ENCODE peak calls at places on chromosomes 3 and 15, in seven cellular contexts. Q is GM12878, D is HCT116, Z is SK-N-SH, J is K562, S is H1, R is HepG2. M is an unnamed sample.

GRCh38 chr15:55250392-55250791 is 39.2 kb downstream of the RAB27A start:
- DNase-seq in Z (no peak), S (no peak), J (no peak), Q (no peak), D (no peak), R (peak), M (no peak)

GRCh38 chr3:129624347-129625070 is 18.0 kb upstream of the PLXND1 start:
- DNase-seq in S (no peak), J (no peak), Z (no peak), Q (no peak), D (no peak), R (no peak), M (no peak)

GRCh38 chr15:29435811-29436210 is 166.2 kb upstream of the NSMCE3 start:
- DNase-seq in S (no peak), Z (no peak), R (no peak), D (no peak), J (no peak), Q (no peak), M (no peak)

GRCh38 chr3:46854543-46854942 is 8.7 kb downstream of the MYL3 start:
- DNase-seq in Q (no peak), R (no peak), S (no peak), J (no peak), Z (no peak), D (no peak), M (no peak)

GRCh38 chr3:38118421-38119247 is 18.3 kb downstream of the ACAA1 start:
- DNase-seq in D (no peak), J (no peak), S (no peak), Q (no peak), Z (no peak), R (no peak), M (no peak)

GRCh38 chr15:82952156-82953081 is at the start of gene HOMER2:
- DNase-seq in D (no peak), Q (no peak), Z (peak), J (no peak), S (peak), R (peak), M (peak)

GRCh38 chr15:57135800-57136199 is 217.4 kb downstream of the TCF12 start:
- DNase-seq in Z (no peak), Q (no peak), D (no peak), R (no peak), S (no peak), J (no peak), M (no peak)

GRCh38 chr3:12748477-12748876 is 10.6 kb downstream of the TMEM40 start:
- DNase-seq in Q (no peak), J (no peak), Z (no peak), R (no peak), D (no peak), S (no peak), M (no peak)

GRCh38 chr3:64686446-64686908 is 1.3 kb downstream of the ADAMTS9 start:
- DNase-seq in Z (peak), J (peak), R (peak), Q (no peak), S (no peak), D (no peak), M (no peak)
- TF ChIP-seq JUND in Z (no peak), J (no peak), R (no peak), Q (no peak), S (no peak), D (no peak), M (no peak)

GRCh38 chr15:59999064-59999377 is 5.1 kb upstream of the FOXB1 start:
- DNase-seq in R (no peak), D (no peak), Q (no peak), Z (peak), J (no peak), S (peak), M (no peak)

GRCh38 chr15:59999558-60000112 is 4.5 kb upstream of the FOXB1 start:
- DNase-seq in Z (peak), S (peak), R (no peak), Q (no peak), D (no peak), J (no peak), M (no peak)

GRCh38 chr15:60000113-60000823 is 3.8 kb upstream of the FOXB1 start:
- DNase-seq in Q (no peak), Z (peak), R (no peak), J (no peak), S (peak), D (no peak), M (no peak)

GRCh38 chr15:59997070-59997701 is 6.9 kb upstream of the FOXB1 start:
- DNase-seq in J (peak), R (no peak), S (peak), D (no peak), Q (no peak), Z (peak), M (no peak)

GRCh38 chr15:59998256-59999063 is 5.7 kb upstream of the FOXB1 start:
- DNase-seq in J (no peak), D (no peak), R (no peak), Z (peak), Q (no peak), S (no peak), M (no peak)
- TF ChIP-seq JUND in J (no peak), D (no peak), R (no peak), Z (no peak), Q (no peak), S (no peak), M (no peak)

GRCh38 chr3:56408761-56409196 is 59.5 kb downstream of the ERC2 start:
- DNase-seq in R (no peak), Z (no peak), S (no peak), J (peak), Q (no peak), D (no peak), M (no peak)

GRCh38 chr3:56415672-56416071 is 52.6 kb downstream of the ERC2 start:
- DNase-seq in J (no peak), D (no peak), R (no peak), S (no peak), Z (no peak), Q (no peak), M (no peak)

GRCh38 chr3:56413911-56414310 is 54.4 kb downstream of the ERC2 start:
- DNase-seq in S (no peak), R (no peak), D (no peak), Q (no peak), Z (no peak), J (no peak), M (no peak)

GRCh38 chr3:56411147-56411546 is 57.1 kb downstream of the ERC2 start:
- DNase-seq in D (no peak), R (no peak), Q (no peak), J (no peak), S (no peak), Z (no peak), M (no peak)

DNA sequence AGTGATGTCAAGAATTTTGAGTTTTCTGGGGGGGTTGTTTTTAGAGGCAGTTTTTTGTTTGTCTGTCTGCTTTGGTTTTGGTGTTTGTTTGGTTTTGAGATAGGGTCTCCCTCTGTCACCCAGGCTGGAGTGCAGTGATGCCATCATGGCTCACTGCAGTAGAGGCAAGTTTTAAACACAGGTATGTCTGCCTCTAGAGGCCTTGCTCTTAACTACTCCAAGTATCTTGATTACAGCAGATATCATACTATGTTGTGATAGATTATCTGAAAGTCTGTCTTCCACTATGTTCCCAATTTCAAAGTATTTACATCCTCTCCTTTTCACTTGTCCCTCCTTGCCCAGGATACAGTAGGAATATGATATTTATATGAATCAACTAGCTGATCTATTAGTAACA is 57.7 kb downstream of the ERC2 start:
- DNase-seq in R (no peak), Q (no peak), S (no peak), J (no peak), D (no peak), Z (no peak), M (no peak)
- TF ChIP-seq JUND in R (no peak), Q (no peak), S (no peak), J (no peak), D (no peak), Z (no peak), M (no peak)

GRCh38 chr15:100879461-100880138 is at the start of gene ALDH1A3:
- DNase-seq in R (no peak), J (no peak), D (peak), Q (no peak), Z (peak), S (no peak), M (peak)
- TF ChIP-seq JUND in R (no peak), J (no peak), D (no peak), Q (no peak), Z (no peak), S (no peak), M (no peak)

GRCh38 chr3:173785004-173785403 is 387.5 kb downstream of the NLGN1 start:
- DNase-seq in Q (no peak), Z (peak), D (no peak), J (no peak), R (no peak), S (no peak), M (peak)
- TF ChIP-seq JUND in Q (no peak), Z (no peak), D (no peak), J (no peak), R (no peak), S (no peak), M (no peak)

GRCh38 chr15:31297880-31298456 is 28.7 kb upstream of the KLF13 start:
- DNase-seq in Q (no peak), J (peak), R (no peak), S (peak), D (no peak), Z (no peak), M (no peak)

GRCh38 chr15:31295660-31296059 is 31.0 kb upstream of the KLF13 start:
- DNase-seq in D (no peak), Q (no peak), Z (peak), J (no peak), R (no peak), S (peak), M (no peak)

GRCh38 chr15:31298707-31299172 is 27.9 kb upstream of the KLF13 start:
- DNase-seq in Q (no peak), J (peak), R (no peak), S (peak), D (no peak), Z (no peak), M (no peak)

GRCh38 chr15:31297221-31297879 is 29.3 kb upstream of the KLF13 start:
- DNase-seq in S (peak), Z (no peak), J (no peak), D (no peak), R (no peak), Q (no peak), M (no peak)

DNA sequence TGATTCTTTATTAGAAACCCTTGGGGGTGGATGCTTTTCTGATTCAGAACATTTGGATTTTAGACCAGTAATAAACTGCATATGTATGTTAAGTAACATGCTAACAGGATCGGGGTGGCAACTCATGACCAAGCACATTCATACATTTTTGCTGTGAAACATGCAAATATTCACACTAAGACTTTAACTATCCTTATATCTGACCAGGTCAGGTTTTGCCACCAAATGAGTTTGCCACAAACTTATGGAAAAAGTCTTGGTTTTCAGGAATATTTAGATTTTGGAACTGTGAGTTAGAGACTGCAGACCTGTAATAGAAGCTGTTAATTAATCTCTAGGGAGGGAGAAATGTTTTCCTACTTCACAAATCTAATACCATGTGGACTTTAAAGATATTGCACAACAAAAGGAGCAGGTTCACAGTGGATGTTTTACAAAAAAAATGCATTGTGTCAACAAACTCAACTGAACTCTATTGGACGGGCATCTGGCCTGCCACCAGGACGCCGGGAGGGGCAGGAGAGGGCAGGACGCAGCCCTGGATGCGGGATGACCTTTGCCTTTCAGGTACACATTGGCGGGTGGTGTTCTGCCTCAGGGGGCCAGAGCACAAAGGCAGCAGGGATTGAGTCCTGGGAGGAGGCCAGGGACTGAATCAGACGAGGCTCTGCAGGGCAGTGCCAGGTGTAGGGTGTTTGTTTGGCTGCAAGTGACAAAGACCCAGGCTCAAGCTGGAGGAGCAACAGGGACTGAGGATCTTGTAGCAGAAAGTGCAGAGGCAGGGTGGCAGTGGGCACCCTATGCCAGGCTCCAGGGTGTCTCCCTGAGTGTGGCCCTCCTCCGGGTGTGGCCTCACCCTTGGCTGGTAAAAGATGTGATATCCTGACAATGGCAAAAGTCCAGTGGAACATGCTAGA is 30.1 kb upstream of the KLF13 start:
- DNase-seq in Q (no peak), Z (peak), S (no peak), R (peak), D (no peak), J (no peak), M (no peak)
- TF ChIP-seq JUND in Q (no peak), Z (no peak), S (no peak), R (peak), D (no peak), J (no peak), M (no peak)

GRCh38 chr3:58681863-58682262 is 15.3 kb upstream of the FAM3D start:
- DNase-seq in Q (no peak), Z (no peak), J (no peak), S (no peak), R (no peak), D (no peak), M (no peak)

GRCh38 chr3:58680896-58681525 is 14.4 kb upstream of the FAM3D start:
- DNase-seq in R (no peak), Z (no peak), J (no peak), S (no peak), Q (no peak), D (no peak), M (no peak)

GRCh38 chr3:58685641-58686040 is 19.1 kb upstream of the FAM3D start:
- DNase-seq in J (no peak), Z (no peak), R (no peak), D (no peak), Q (no peak), S (no peak), M (no peak)

GRCh38 chr3:58679974-58680656 is 13.5 kb upstream of the FAM3D start:
- DNase-seq in J (no peak), Q (no peak), D (no peak), Z (no peak), R (no peak), S (no peak), M (no peak)

DNA sequence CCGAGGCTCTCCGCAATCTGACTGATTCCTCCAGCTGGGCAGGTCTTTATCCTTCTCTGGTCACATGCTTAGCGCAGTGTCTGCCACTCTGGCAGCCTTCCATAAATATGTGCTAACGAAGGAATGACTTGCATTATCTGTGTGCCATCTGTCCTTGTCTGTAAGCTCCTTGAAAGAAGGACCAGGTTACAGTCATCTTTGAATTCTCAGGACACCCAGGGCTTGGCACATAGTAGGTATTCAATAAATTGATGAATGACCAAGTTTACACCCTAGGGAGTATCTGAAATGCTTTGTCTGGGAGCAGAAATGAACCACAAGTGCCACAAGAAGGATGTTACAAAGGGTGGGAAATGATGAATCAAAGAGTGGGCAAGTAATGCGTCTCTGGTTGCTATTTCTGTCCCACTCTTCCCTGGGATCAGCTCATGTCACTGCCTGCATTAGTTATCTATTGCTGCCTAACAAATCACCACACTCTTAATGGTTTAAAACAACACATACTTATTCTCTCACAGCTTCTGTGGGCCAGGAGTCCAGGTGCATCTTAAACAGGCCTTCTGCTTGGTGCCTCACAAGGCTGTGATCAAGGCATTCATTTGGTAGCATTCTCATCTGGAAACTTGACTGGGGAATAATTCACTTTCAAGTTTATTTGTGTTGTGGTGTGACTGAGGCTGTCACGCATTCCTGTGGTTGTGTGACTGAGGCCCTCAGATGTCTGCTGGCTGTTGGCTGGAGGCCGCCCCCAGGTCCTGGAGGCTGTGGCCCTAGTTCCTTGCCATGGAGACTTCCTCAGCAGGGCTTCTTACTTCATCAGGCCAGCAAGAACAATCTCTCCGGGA is 16.6 kb upstream of the FAM3D start:
- DNase-seq in J (no peak), Z (no peak), S (no peak), D (peak), Q (peak), R (no peak), M (no peak)
- TF ChIP-seq JUND in J (no peak), Z (no peak), S (no peak), D (no peak), Q (no peak), R (no peak), M (no peak)

DNA sequence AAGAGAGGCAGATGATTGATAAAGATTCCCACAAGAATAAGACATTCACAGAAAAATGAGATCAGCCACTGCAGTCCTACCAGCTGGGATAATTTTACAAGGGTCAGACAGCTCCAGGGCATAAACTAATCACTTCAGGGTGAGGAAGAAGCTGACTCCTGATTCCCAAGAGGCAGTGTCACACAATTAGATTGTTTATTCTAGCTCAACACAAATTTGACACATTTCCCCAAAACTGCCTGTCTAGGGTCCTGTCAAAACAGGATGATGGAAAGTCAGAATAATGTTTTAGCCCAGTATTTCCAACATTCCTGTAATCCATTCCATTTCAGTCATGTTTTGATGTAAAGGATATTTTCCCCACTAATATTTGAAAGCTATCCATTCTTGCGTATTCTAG is 110.8 kb downstream of the TNIK start:
- DNase-seq in Q (no peak), J (no peak), Z (no peak), R (no peak), S (no peak), D (no peak), M (no peak)
- TF ChIP-seq JUND in Q (no peak), J (no peak), Z (no peak), R (no peak), S (no peak), D (no peak), M (no peak)

DNA sequence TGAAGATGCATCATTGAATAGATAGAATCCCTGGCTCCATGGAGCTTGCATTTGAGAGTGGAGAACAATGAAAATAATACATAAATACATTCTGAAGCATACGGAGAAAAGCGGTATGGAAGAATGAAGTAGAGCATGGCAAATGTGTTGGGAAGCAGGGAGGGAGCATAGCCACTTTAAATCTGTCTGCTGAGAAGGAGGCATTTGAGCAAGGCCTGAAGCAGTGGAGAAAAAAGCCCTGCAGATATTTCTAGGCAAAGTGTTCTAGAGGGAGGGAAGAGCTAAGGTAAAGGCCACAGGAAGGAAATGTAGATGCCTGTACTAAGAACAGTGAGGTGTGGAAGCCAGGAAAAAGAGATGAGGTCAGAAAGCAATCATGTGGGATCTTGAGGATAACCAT is 484.8 kb downstream of the CNTN3 start:
- DNase-seq in R (no peak), Z (no peak), D (no peak), Q (no peak), J (no peak), S (no peak), M (no peak)
- TF ChIP-seq JUND in R (no peak), Z (no peak), D (no peak), Q (no peak), J (no peak), S (no peak), M (no peak)

GRCh38 chr15:94229591-94230365 is 1.6 kb upstream of the MCTP2 start:
- DNase-seq in J (no peak), Q (peak), S (no peak), D (no peak), R (no peak), Z (no peak), M (no peak)
- TF ChIP-seq JUND in J (no peak), Q (no peak), S (no peak), D (no peak), R (no peak), Z (no peak), M (no peak)